ENCODE peak calls at places on chromosomes 1 and 21, in four cellular contexts. F is NAMALWA, U is NCI-H82, O is GM12864. W is an unnamed sample.

GRCh38 chr1:151729157-151729965 is 8.0 kb downstream of the RIIAD1 start:
- DNase-seq in F (no peak), U (no peak), O (no peak), W (no peak)

GRCh38 chr1:109827466-109827865 is 63.7 kb upstream of the EPS8L3 start:
- DNase-seq in F (no peak), U (no peak), O (no peak), W (no peak)

GRCh38 chr1:53377438-53377841 is 49.6 kb upstream of the LRP8 start:
- DNase-seq in F (no peak), U (no peak), O (no peak), W (peak)

GRCh38 chr1:107804746-107805145 is 160.2 kb downstream of the VAV3 start:
- DNase-seq in F (no peak), U (no peak), O (no peak), W (no peak)

GRCh38 chr1:185155600-185156320 is 993 bp downstream of the TRMT1L start:
- DNase-seq in F (peak), U (no peak), O (no peak), W (no peak)

GRCh38 chr1:51690285-51690961 is 73.5 kb downstream of the OSBPL9 start:
- DNase-seq in F (no peak), U (no peak), O (no peak), W (no peak)

GRCh38 chr21:32930673-32931072 is 95.1 kb upstream of the OLIG2 start:
- DNase-seq in F (no peak), U (no peak), O (no peak), W (no peak)

GRCh38 chr1:71490432-71490831 is 409.6 kb upstream of the ZRANB2 start:
- DNase-seq in F (no peak), U (no peak), O (no peak), W (no peak)

GRCh38 chr1:220342853-220343252 is 70.6 kb upstream of the RAB3GAP2 start:
- DNase-seq in F (no peak), U (no peak), O (no peak), W (no peak)

GRCh38 chr1:26327956-26328362 is 10.2 kb downstream of the CD52 start:
- DNase-seq in F (no peak), U (no peak), O (no peak), W (no peak)

GRCh38 chr1:2856821-2857290 is 55.4 kb upstream of the TTC34 start:
- DNase-seq in F (no peak), U (no peak), O (no peak), W (no peak)

GRCh38 chr1:117612517-117613248 is 6.8 kb downstream of the TENT5C start:
- DNase-seq in F (no peak), U (peak), O (no peak), W (peak)

GRCh38 chr1:220991959-220992704 is 112.9 kb downstream of the HLX start:
- DNase-seq in F (no peak), U (peak), O (no peak), W (no peak)

GRCh38 chr1:60898987-60899386 is 183.4 kb upstream of the NFIA start:
- DNase-seq in F (no peak), U (no peak), O (peak), W (peak)

GRCh38 chr1:57966751-57967406 is 543.0 kb upstream of the DAB1 start:
- DNase-seq in F (no peak), U (no peak), O (no peak), W (no peak)